ENCODE peak calls at places on chromosome 5, in five cellular contexts. X, U, R, C and V are unnamed samples.

GRCh38 chr5:101424530-101425175 is 521.6 kb upstream of the ST8SIA4 start:
- DNase-seq in X (peak; percentile 8), U (no peak), R (peak; percentile 29), C (no peak), V (peak; percentile 10)

GRCh38 chr5:158727771-158728311 is 371.9 kb downstream of the EBF1 start:
- DNase-seq in X (no peak), U (no peak), R (no peak), C (no peak), V (no peak)

GRCh38 chr5:179874536-179875292 is 16.1 kb upstream of the MRNIP start:
- DNase-seq in X (no peak), U (no peak), R (no peak), C (no peak), V (no peak)

GRCh38 chr5:172823840-172824362 is 10.2 kb upstream of the ERGIC1 start:
- DNase-seq in X (no peak), U (no peak), R (no peak), C (no peak), V (no peak)

GRCh38 chr5:90386099-90386710 is 23.4 kb downstream of the CETN3 start:
- DNase-seq in X (no peak), U (peak; percentile 24), R (no peak), C (peak; percentile 35), V (no peak)

GRCh38 chr5:132238169-132238744 is 10.6 kb upstream of the P4HA2 start:
- DNase-seq in X (peak; percentile 22), U (peak; percentile 66), R (no peak), C (peak; percentile 83), V (no peak)

GRCh38 chr5:34976347-34976746 is 47.0 kb downstream of the DNAJC21 start:
- DNase-seq in X (no peak), U (no peak), R (no peak), C (no peak), V (no peak)

GRCh38 chr5:122078116-122078865 is at the start of gene LOX:
- DNase-seq in X (no peak), U (no peak), R (peak; percentile 98), C (peak; percentile 32), V (peak; percentile 94)

GRCh38 chr5:37716405-37716804 is 123.4 kb downstream of the GDNF start:
- DNase-seq in X (no peak), U (no peak), R (no peak), C (no peak), V (no peak)

GRCh38 chr5:36607838-36608783 is 1.7 kb downstream of the SLC1A3 start:
- DNase-seq in X (no peak), U (peak; percentile 28), R (no peak), C (no peak), V (no peak)

GRCh38 chr5:122424211-122424610 is 112.2 kb downstream of the SNCAIP start:
- DNase-seq in X (no peak), U (no peak), R (no peak), C (no peak), V (no peak)

GRCh38 chr5:172089298-172090117 is 83.1 kb upstream of the FBXW11 start:
- DNase-seq in X (no peak), U (no peak), R (no peak), C (no peak), V (no peak)

GRCh38 chr5:155313518-155313917 is 300.0 kb downstream of the KIF4B start:
- DNase-seq in X (no peak), U (no peak), R (no peak), C (no peak), V (no peak)

GRCh38 chr5:109388407-109388806 is 21.4 kb downstream of the PJA2 start:
- DNase-seq in X (no peak), U (no peak), R (no peak), C (peak; percentile 44), V (no peak)

GRCh38 chr5:15946026-15946425 is 233.6 kb downstream of the MARCHF11 start:
- DNase-seq in X (no peak), U (no peak), R (no peak), C (no peak), V (no peak)

GRCh38 chr5:150398432-150399157 is 14.1 kb downstream of the CD74 start:
- DNase-seq in X (no peak), U (no peak), R (no peak), C (no peak), V (no peak)